ENCODE peak calls at places on chromosomes 11 and 22, in eight cellular contexts. M is caudate nucleus; A is fibroblast of the conjunctiva; D is stimulated activated naive CD4-positive, alpha-beta T cell; B is LoVo; K is NCI-H1436; E is AG09309; L is bronchial epithelial cell. Q is an unnamed sample.

GRCh38 chr11:60363542-60364525 is 14.5 kb upstream of the MS4A7 start:
- DNase-seq in M (no peak), A (peak; percentile 6), D (no peak), B (peak; percentile 55), K (peak; percentile 65), E (no peak), L (peak; percentile 57), Q (peak; percentile 18)

GRCh38 chr11:1572200-1573076 is at the start of gene DUSP8:
- DNase-seq in M (peak; percentile 82), A (peak; percentile 40), D (peak; percentile 95), B (peak; percentile 95), K (peak; percentile 89), E (no peak), L (peak; percentile 30), Q (peak; percentile 87)

GRCh38 chr11:102793677-102794290 is 4.2 kb downstream of the MMP1 start:
- DNase-seq in M (no peak), A (no peak), D (no peak), B (no peak), K (no peak), E (no peak), L (no peak), Q (no peak)

GRCh38 chr22:31282748-31283468 is 9.4 kb downstream of the PIK3IP1 start:
- DNase-seq in M (no peak), A (no peak), D (no peak), B (no peak), K (no peak), E (no peak), L (no peak), Q (no peak)

GRCh38 chr22:26286091-26286780 is 117.0 kb downstream of the SEZ6L start:
- DNase-seq in M (no peak), A (no peak), D (no peak), B (no peak), K (no peak), E (no peak), L (no peak), Q (no peak)

GRCh38 chr11:93559681-93560080 is 16.5 kb upstream of the SMCO4 start:
- DNase-seq in M (no peak), A (no peak), D (no peak), B (no peak), K (no peak), E (no peak), L (no peak), Q (no peak)

GRCh38 chr11:117703209-117703608 is 93.8 kb downstream of the DSCAML1 start:
- DNase-seq in M (no peak), A (no peak), D (no peak), B (no peak), K (no peak), E (no peak), L (no peak), Q (no peak)

GRCh38 chr22:27597703-27598444 is 203.7 kb downstream of the MN1 start:
- DNase-seq in M (no peak), A (no peak), D (no peak), B (no peak), K (peak; percentile 11), E (no peak), L (peak; percentile 54), Q (no peak)

GRCh38 chr11:12229450-12230229 is 119.2 kb downstream of the MICAL2 start:
- DNase-seq in M (no peak), A (no peak), D (no peak), B (no peak), K (no peak), E (no peak), L (no peak), Q (no peak)

GRCh38 chr22:36900880-36901279 is 12.5 kb upstream of the CSF2RB start:
- DNase-seq in M (no peak), A (no peak), D (no peak), B (no peak), K (no peak), E (no peak), L (no peak), Q (no peak)

GRCh38 chr22:39932918-39933649 is 27.1 kb upstream of the TMA7B start:
- DNase-seq in M (no peak), A (no peak), D (peak; percentile 37), B (no peak), K (peak; percentile 14), E (no peak), L (peak; percentile 13), Q (no peak)

GRCh38 chr22:31378123-31378522 is 21.3 kb upstream of the DRG1 start:
- DNase-seq in M (no peak), A (no peak), D (no peak), B (no peak), K (no peak), E (peak; percentile 39), L (no peak), Q (no peak)

GRCh38 chr11:65434667-65435179 is 12.1 kb downstream of the NEAT1 start:
- DNase-seq in M (no peak), A (no peak), D (no peak), B (no peak), K (peak; percentile 35), E (no peak), L (peak; percentile 14), Q (no peak)

GRCh38 chr11:87125257-87125656 is 87.5 kb downstream of the TMEM135 start:
- DNase-seq in M (no peak), A (no peak), D (no peak), B (no peak), K (no peak), E (no peak), L (peak; percentile 52), Q (no peak)

GRCh38 chr11:5204787-5205186 is 4.3 kb upstream of the OR51V1 start:
- DNase-seq in M (no peak), A (peak; percentile 70), D (no peak), B (peak; percentile 50), K (no peak), E (peak; percentile 24), L (peak; percentile 69), Q (peak; percentile 25)

GRCh38 chr11:64728757-64729365 is 5.9 kb upstream of the NRXN2 start:
- DNase-seq in M (no peak), A (no peak), D (no peak), B (no peak), K (no peak), E (no peak), L (no peak), Q (no peak)

GRCh38 chr22:50605349-50606074 is 4.9 kb downstream of the MAPK8IP2 start:
- DNase-seq in M (no peak), A (no peak), D (no peak), B (no peak), K (no peak), E (no peak), L (no peak), Q (no peak)

GRCh38 chr11:117384045-117384444 is 56.4 kb downstream of the CEP164 start:
- DNase-seq in M (no peak), A (peak; percentile 43), D (no peak), B (no peak), K (no peak), E (peak; percentile 78), L (peak; percentile 96), Q (no peak)

GRCh38 chr22:17121235-17122195 is at the start of gene TMEM121B:
- DNase-seq in M (peak; percentile 67), A (no peak), D (no peak), B (peak; percentile 68), K (peak; percentile 89), E (no peak), L (no peak), Q (peak; percentile 80)

GRCh38 chr22:47035443-47035881 is 273.0 kb downstream of the TBC1D22A start:
- DNase-seq in M (no peak), A (no peak), D (no peak), B (no peak), K (no peak), E (no peak), L (no peak), Q (no peak)

GRCh38 chr11:102120006-102120405 is 9.8 kb downstream of the YAP1 start:
- DNase-seq in M (no peak), A (no peak), D (no peak), B (no peak), K (no peak), E (no peak), L (peak; percentile 52), Q (no peak)

GRCh38 chr22:50705851-50706351 is 32.1 kb upstream of the ACR start:
- DNase-seq in M (no peak), A (no peak), D (no peak), B (no peak), K (no peak), E (no peak), L (no peak), Q (no peak)

GRCh38 chr11:26700536-26701235 is 21.2 kb downstream of the SLC5A12 start:
- DNase-seq in M (no peak), A (no peak), D (no peak), B (no peak), K (no peak), E (no peak), L (no peak), Q (no peak)

GRCh38 chr11:134932761-134933160 is 520.7 kb upstream of the B3GAT1 start:
- DNase-seq in M (no peak), A (no peak), D (no peak), B (no peak), K (no peak), E (no peak), L (no peak), Q (no peak)

GRCh38 chr11:36431429-36432092 is 78.5 kb downstream of the TRAF6 start:
- DNase-seq in M (no peak), A (peak; percentile 80), D (no peak), B (peak; percentile 15), K (no peak), E (peak; percentile 88), L (peak; percentile 97), Q (no peak)

GRCh38 chr11:129023968-129024676 is 81.5 kb upstream of the TP53AIP1 start:
- DNase-seq in M (peak; percentile 9), A (no peak), D (no peak), B (peak; percentile 78), K (no peak), E (no peak), L (peak; percentile 94), Q (no peak)